ENCODE peak calls at places on chromosomes 5 and 9, in six cellular contexts. J, A, K, F, W and G are unnamed samples.

GRCh38 chr5:133460172-133460758 is 152.1 kb downstream of the FSTL4 start:
- DNase-seq in J (peak; percentile 62), A (peak; percentile 66), K (no peak), F (peak; percentile 51), W (peak; percentile 31), G (peak; percentile 35)

GRCh38 chr5:118679123-118679940 is 309.0 kb downstream of the DTWD2 start:
- DNase-seq in J (no peak), A (no peak), K (no peak), F (no peak), W (no peak), G (no peak)

GRCh38 chr5:43603535-43604363 is 769 bp downstream of the NNT start:
- DNase-seq in J (no peak), A (no peak), K (no peak), F (peak; percentile 18), W (peak; percentile 66), G (no peak)

GRCh38 chr5:18113724-18114123 is 479.5 kb downstream of the TAF11L14 start:
- DNase-seq in J (no peak), A (no peak), K (no peak), F (no peak), W (no peak), G (no peak)

GRCh38 chr5:59813761-59814562 is 79.6 kb downstream of the PDE4D start:
- DNase-seq in J (peak; percentile 53), A (peak; percentile 51), K (no peak), F (peak; percentile 55), W (no peak), G (no peak)

GRCh38 chr5:52948418-52949076 is 40.6 kb upstream of the ITGA2 start:
- DNase-seq in J (peak; percentile 76), A (peak; percentile 52), K (peak; percentile 23), F (peak; percentile 48), W (no peak), G (no peak)

GRCh38 chr5:168270446-168270845 is 21.0 kb upstream of the WWC1 start:
- DNase-seq in J (peak; percentile 85), A (no peak), K (no peak), F (no peak), W (no peak), G (no peak)

GRCh38 chr5:173662896-173663809 is 46.7 kb upstream of the BOD1 start:
- DNase-seq in J (peak; percentile 28), A (no peak), K (no peak), F (no peak), W (no peak), G (no peak)

GRCh38 chr9:77421506-77422265 is 226.4 kb downstream of the GNA14 start:
- DNase-seq in J (no peak), A (no peak), K (no peak), F (no peak), W (no peak), G (no peak)

GRCh38 chr5:93289915-93290314 is 291.1 kb downstream of the NR2F1-AS1 start:
- DNase-seq in J (no peak), A (no peak), K (no peak), F (no peak), W (no peak), G (no peak)

GRCh38 chr5:1208221-1208742 is 6.9 kb downstream of the SLC6A19 start:
- DNase-seq in J (no peak), A (no peak), K (no peak), F (no peak), W (no peak), G (no peak)

GRCh38 chr5:96432245-96433065 is 593 bp downstream of the PCSK1 start:
- DNase-seq in J (no peak), A (no peak), K (no peak), F (peak; percentile 19), W (no peak), G (no peak)

GRCh38 chr5:123438902-123439301 is 15.7 kb upstream of the CEP120 start:
- DNase-seq in J (no peak), A (no peak), K (no peak), F (no peak), W (no peak), G (no peak)

GRCh38 chr9:133163559-133164208 is at the start of gene GBGT1:
- DNase-seq in J (no peak), A (peak; percentile 35), K (no peak), F (peak; percentile 62), W (peak; percentile 70), G (peak; percentile 76)

GRCh38 chr5:26121343-26121742 is 917.0 kb downstream of the CDH9 start:
- DNase-seq in J (peak; percentile 3), A (no peak), K (no peak), F (no peak), W (no peak), G (no peak)

GRCh38 chr5:74085782-74086181 is 459.8 kb downstream of the ARHGEF28 start:
- DNase-seq in J (no peak), A (no peak), K (no peak), F (no peak), W (no peak), G (no peak)

GRCh38 chr5:135660826-135661555 is 82.2 kb upstream of the CXCL14 start:
- DNase-seq in J (no peak), A (no peak), K (no peak), F (no peak), W (no peak), G (no peak)

GRCh38 chr5:170631471-170632195 is 127.8 kb downstream of the KCNIP1 start:
- DNase-seq in J (peak; percentile 58), A (peak; percentile 74), K (no peak), F (peak; percentile 48), W (no peak), G (no peak)

GRCh38 chr9:132671620-132672412 is 1.6 kb downstream of the GTF3C4 start:
- DNase-seq in J (no peak), A (no peak), K (no peak), F (no peak), W (no peak), G (no peak)

GRCh38 chr5:32276173-32276853 is 36.4 kb downstream of the MTMR12 start:
- DNase-seq in J (no peak), A (no peak), K (no peak), F (no peak), W (no peak), G (no peak)

GRCh38 chr5:73488806-73489205 is 9.4 kb upstream of the BTF3 start:
- DNase-seq in J (no peak), A (no peak), K (no peak), F (no peak), W (no peak), G (no peak)

GRCh38 chr5:1652873-1653707 is 129.3 kb upstream of the LPCAT1 start:
- DNase-seq in J (no peak), A (no peak), K (no peak), F (no peak), W (peak; percentile 41), G (no peak)

GRCh38 chr5:61344187-61344944 is 12.3 kb downstream of the ZSWIM6 start:
- DNase-seq in J (no peak), A (no peak), K (no peak), F (no peak), W (no peak), G (no peak)

GRCh38 chr5:61349935-61350334 is 17.9 kb downstream of the ZSWIM6 start:
- DNase-seq in J (no peak), A (no peak), K (no peak), F (no peak), W (no peak), G (no peak)

GRCh38 chr5:61346511-61346910 is 14.5 kb downstream of the ZSWIM6 start:
- DNase-seq in J (no peak), A (no peak), K (no peak), F (no peak), W (no peak), G (no peak)

GRCh38 chr5:61348437-61348836 is 16.4 kb downstream of the ZSWIM6 start:
- DNase-seq in J (no peak), A (no peak), K (no peak), F (no peak), W (no peak), G (no peak)

GRCh38 chr5:61347088-61347487 is 15.0 kb downstream of the ZSWIM6 start:
- DNase-seq in J (no peak), A (no peak), K (no peak), F (no peak), W (no peak), G (no peak)
- TF ChIP-seq CTCF in J (peak; percentile 9), A (no peak), K (no peak), F (peak; percentile 20), W (no peak), G (no peak)

DNA sequence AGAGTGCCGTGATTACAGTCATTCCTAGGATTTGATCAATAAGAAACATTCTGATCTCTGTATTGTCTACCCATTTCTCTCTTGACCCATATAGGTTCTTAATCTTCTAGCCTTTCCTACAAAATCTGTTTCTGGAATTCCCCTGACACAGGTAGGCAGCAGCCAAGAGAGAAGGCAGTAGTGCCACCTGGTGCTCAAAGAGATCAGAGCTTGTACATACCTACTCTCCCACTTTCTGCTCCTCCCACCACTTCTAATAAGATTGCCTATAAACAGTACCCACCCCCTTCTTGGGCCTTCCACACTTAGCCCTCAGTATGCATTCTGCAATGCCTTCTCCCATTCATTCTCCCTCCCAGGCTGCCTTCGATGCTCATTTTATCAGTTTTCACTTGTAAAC is 117.4 kb upstream of the RORB start:
- DNase-seq in J (peak; percentile 13), A (peak; percentile 3), K (no peak), F (no peak), W (no peak), G (no peak)
- TF ChIP-seq CTCF in J (no peak), A (peak; percentile 29), K (no peak), F (peak; percentile 64), W (no peak), G (peak; percentile 58)

DNA sequence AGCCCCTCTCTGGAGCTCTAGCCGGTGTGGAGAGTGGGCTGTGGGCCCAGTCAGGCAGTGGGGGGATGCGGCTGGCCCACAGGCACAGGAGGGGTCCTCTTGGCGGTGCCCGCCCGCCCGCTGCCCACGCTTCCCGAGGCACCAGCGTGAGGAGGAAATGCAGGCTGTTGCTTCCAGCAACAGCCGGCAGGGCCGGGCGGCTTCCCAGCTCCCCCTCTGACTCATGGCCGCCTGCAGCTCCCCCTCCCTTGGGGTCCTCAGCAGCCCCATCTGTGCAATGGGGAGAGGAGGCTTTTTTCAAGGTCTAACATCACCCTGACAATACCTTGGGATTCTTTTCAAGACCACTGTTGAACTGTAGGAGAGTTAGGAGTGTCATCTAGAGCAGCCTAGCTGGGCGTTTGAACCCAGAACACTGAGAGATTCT is 10.4 kb downstream of the CXXC5 start:
- DNase-seq in J (no peak), A (no peak), K (no peak), F (no peak), W (no peak), G (no peak)
- TF ChIP-seq CTCF in J (no peak), A (no peak), K (no peak), F (no peak), W (no peak), G (no peak)

DNA sequence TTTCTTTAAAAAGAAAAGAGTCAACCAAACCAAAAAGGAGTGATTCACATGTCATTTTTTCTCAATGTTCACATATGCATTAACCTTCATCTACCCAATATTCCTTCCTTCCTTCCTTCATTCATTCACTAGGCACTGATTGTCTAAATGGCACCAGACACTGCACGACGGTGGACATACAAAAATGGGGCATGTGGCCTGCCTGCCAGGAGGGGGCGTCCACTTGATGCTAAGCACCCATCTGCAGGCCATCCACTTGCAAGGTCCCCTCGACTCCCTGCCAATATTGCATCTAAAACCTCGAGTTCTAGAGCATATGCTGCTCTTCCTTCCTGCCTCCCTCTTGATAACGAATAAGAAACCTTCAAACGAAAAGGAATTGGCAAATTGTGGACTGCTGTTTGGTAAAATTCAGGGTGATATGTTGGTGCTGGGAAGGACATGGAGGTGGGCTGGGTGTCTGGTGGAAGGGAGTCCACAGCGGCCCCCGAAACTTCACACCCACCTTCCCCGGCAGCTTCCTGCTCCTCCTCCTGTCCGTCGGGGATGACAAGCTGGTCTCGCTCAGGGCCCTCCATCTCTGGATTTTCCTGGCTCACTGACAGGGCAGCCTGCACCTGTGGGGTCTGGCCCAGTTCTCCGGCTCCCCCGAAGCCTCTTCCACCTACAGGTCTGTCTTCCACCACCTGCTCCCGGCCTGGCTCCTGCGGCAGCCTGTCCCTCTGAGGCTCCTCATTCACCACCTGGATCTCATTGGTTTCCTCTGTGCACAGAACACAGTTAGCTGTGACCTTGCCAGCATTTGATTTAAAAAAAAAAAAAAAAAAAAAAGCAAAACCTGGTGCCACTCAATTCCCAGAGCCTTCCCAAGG is 64.3 kb downstream of the GOLM1 start:
- DNase-seq in J (peak; percentile 54), A (peak; percentile 71), K (no peak), F (peak; percentile 29), W (no peak), G (peak; percentile 75)
- TF ChIP-seq CTCF in J (peak; percentile 48), A (peak; percentile 71), K (no peak), F (peak; percentile 64), W (no peak), G (peak; percentile 70)